ENCODE peak calls at places on chromosome 4, in seven cellular contexts. T, X, K, E, U, Q and P are unnamed samples.

GRCh38 chr4:174394915-174395314 is 111.2 kb downstream of the CEP44 start:
- DNase-seq in T (no peak), X (peak), K (no peak), E (no peak), U (no peak), Q (no peak), P (peak)

GRCh38 chr4:33013280-33013679 is 2293.1 kb downstream of the PCDH7 start:
- DNase-seq in T (no peak), X (no peak), K (no peak), E (no peak), U (no peak), Q (no peak), P (no peak)

GRCh38 chr4:108693211-108693610 is 42.8 kb downstream of the OSTC start:
- DNase-seq in T (no peak), X (no peak), K (no peak), E (no peak), U (no peak), Q (no peak), P (no peak)

GRCh38 chr4:122831515-122832196 is 5.0 kb downstream of the FGF2 start:
- DNase-seq in T (no peak), X (no peak), K (no peak), E (peak), U (no peak), Q (no peak), P (no peak)

GRCh38 chr4:114694770-114695169 is 96.2 kb downstream of the UGT8 start:
- DNase-seq in T (no peak), X (peak), K (no peak), E (peak), U (peak), Q (no peak), P (peak)

GRCh38 chr4:80172203-80172602 is 25.1 kb upstream of the PRDM8 start:
- DNase-seq in T (no peak), X (no peak), K (no peak), E (no peak), U (peak), Q (no peak), P (no peak)

GRCh38 chr4:172129593-172129992 is 316.4 kb downstream of the GALNTL6 start:
- DNase-seq in T (no peak), X (no peak), K (no peak), E (no peak), U (no peak), Q (no peak), P (no peak)

GRCh38 chr4:14749910-14750309 is 252.4 kb upstream of the CPEB2 start:
- DNase-seq in T (no peak), X (peak), K (no peak), E (peak), U (peak), Q (no peak), P (peak)

GRCh38 chr4:99405433-99406115 is 29.6 kb downstream of the ADH7 start:
- DNase-seq in T (peak), X (peak), K (no peak), E (peak), U (peak), Q (peak), P (peak)

GRCh38 chr4:81839347-81840042 is 367.8 kb upstream of the RASGEF1B start:
- DNase-seq in T (no peak), X (no peak), K (no peak), E (peak), U (no peak), Q (no peak), P (no peak)

GRCh38 chr4:38757945-38758344 is 24.8 kb downstream of the TLR10 start:
- DNase-seq in T (no peak), X (no peak), K (no peak), E (no peak), U (peak), Q (no peak), P (no peak)

GRCh38 chr4:77582151-77582550 is 23.5 kb upstream of the CXCL13 start:
- DNase-seq in T (no peak), X (peak), K (no peak), E (no peak), U (no peak), Q (no peak), P (no peak)

GRCh38 chr4:37758226-37758625 is 68.3 kb upstream of the PGM2 start:
- DNase-seq in T (no peak), X (peak), K (no peak), E (no peak), U (peak), Q (no peak), P (no peak)

GRCh38 chr4:100430441-100430840 is 87.4 kb downstream of the EMCN start:
- DNase-seq in T (no peak), X (no peak), K (no peak), E (no peak), U (no peak), Q (no peak), P (no peak)

GRCh38 chr4:4942658-4943057 is 76.6 kb downstream of the CYTL1 start:
- DNase-seq in T (no peak), X (no peak), K (no peak), E (no peak), U (no peak), Q (no peak), P (no peak)

GRCh38 chr4:76108467-76109181 is 34.1 kb downstream of the ART3 start:
- DNase-seq in T (no peak), X (no peak), K (no peak), E (no peak), U (peak), Q (no peak), P (no peak)

GRCh38 chr4:128229458-128229805 is 58.2 kb downstream of the PGRMC2 start:
- DNase-seq in T (no peak), X (no peak), K (no peak), E (no peak), U (no peak), Q (no peak), P (no peak)

GRCh38 chr4:55612341-55612740 is 20.3 kb upstream of the PDCL2 start:
- DNase-seq in T (no peak), X (no peak), K (no peak), E (no peak), U (no peak), Q (no peak), P (no peak)

GRCh38 chr4:94390804-94391410 is 48.3 kb upstream of the HPGDS start:
- DNase-seq in T (no peak), X (peak), K (no peak), E (no peak), U (peak), Q (no peak), P (no peak)

GRCh38 chr4:18401435-18401834 is 379.9 kb upstream of the LCORL start:
- DNase-seq in T (no peak), X (no peak), K (no peak), E (no peak), U (no peak), Q (no peak), P (no peak)

GRCh38 chr4:143358923-143359694 is 22.4 kb downstream of the GAB1 start:
- DNase-seq in T (no peak), X (peak), K (no peak), E (no peak), U (peak), Q (no peak), P (peak)

GRCh38 chr4:145843148-145843547 is 95.5 kb downstream of the ZNF827 start:
- DNase-seq in T (no peak), X (peak), K (no peak), E (no peak), U (no peak), Q (no peak), P (no peak)

GRCh38 chr4:152352215-152352614 is 183.7 kb downstream of the FBXW7 start:
- DNase-seq in T (no peak), X (no peak), K (no peak), E (no peak), U (no peak), Q (no peak), P (no peak)

GRCh38 chr4:150173854-150174398 is 95.7 kb downstream of the DCLK2 start:
- DNase-seq in T (no peak), X (peak), K (no peak), E (no peak), U (no peak), Q (no peak), P (no peak)

GRCh38 chr4:1664141-1664540 is 20.0 kb downstream of the FAM53A start:
- DNase-seq in T (no peak), X (no peak), K (no peak), E (no peak), U (no peak), Q (no peak), P (no peak)

GRCh38 chr4:127182687-127183086 is 450.1 kb upstream of the INTU start:
- DNase-seq in T (no peak), X (no peak), K (no peak), E (no peak), U (no peak), Q (no peak), P (no peak)